ENCODE peak calls at places on chromosome 17, in four cellular contexts. V is K562, Y is HepG2, D is HCT116. P is an unnamed sample.

GRCh38 chr17:48871551-48872351 is 20.8 kb upstream of the ATP5MC1 start:
- DNase-seq in V (peak), Y (peak), D (no peak), P (no peak)

GRCh38 chr17:47941246-47941997 is at the start of gene PNPO:
- DNase-seq in V (peak), Y (peak), D (peak), P (peak)

GRCh38 chr17:64006361-64007088 is 8.4 kb downstream of the PRR29 start:
- DNase-seq in V (peak), Y (peak), D (no peak), P (no peak)

GRCh38 chr17:78875738-78876597 is 27.0 kb downstream of the CEP295NL start:
- DNase-seq in V (no peak), Y (no peak), D (no peak), P (no peak)

GRCh38 chr17:42565523-42566214 is 1.2 kb upstream of the MLX start:
- DNase-seq in V (no peak), Y (no peak), D (no peak), P (no peak)

GRCh38 chr17:74523308-74523707 is 8.0 kb downstream of the CD300LB start:
- DNase-seq in V (no peak), Y (no peak), D (no peak), P (no peak)

GRCh38 chr17:58527306-58527705 is 12.9 kb upstream of the MTMR4 start:
- DNase-seq in V (no peak), Y (no peak), D (no peak), P (no peak)

GRCh38 chr17:15185625-15185991 is 79.5 kb downstream of the PMP22 start:
- DNase-seq in V (no peak), Y (no peak), D (no peak), P (no peak)

GRCh38 chr17:75315541-75316243 is 26.5 kb upstream of the SLC25A19 start:
- DNase-seq in V (no peak), Y (no peak), D (no peak), P (no peak)

GRCh38 chr17:45265823-45266222 is 3.9 kb upstream of the SPATA32 start:
- DNase-seq in V (no peak), Y (no peak), D (no peak), P (no peak)

GRCh38 chr17:10292057-10292931 is 80.5 kb downstream of the MYH13 start:
- DNase-seq in V (no peak), Y (no peak), D (peak), P (no peak)

GRCh38 chr17:51135956-51136355 is 15.3 kb upstream of the SPAG9 start:
- DNase-seq in V (no peak), Y (no peak), D (no peak), P (no peak)

GRCh38 chr17:48997103-48997826 is at the start of gene IGF2BP1:
- DNase-seq in V (peak), Y (peak), D (no peak), P (no peak)

GRCh38 chr17:8072339-8072726 is 15.2 kb downstream of the ALOX12B start:
- DNase-seq in V (no peak), Y (no peak), D (no peak), P (no peak)

GRCh38 chr17:68580236-68580903 is 20.8 kb downstream of the FAM20A start:
- DNase-seq in V (no peak), Y (peak), D (no peak), P (no peak)

GRCh38 chr17:59669411-59669810 is 37.8 kb downstream of the PTRH2 start:
- DNase-seq in V (no peak), Y (no peak), D (no peak), P (no peak)

GRCh38 chr17:59783221-59784016 is 76.0 kb downstream of the VMP1 start:
- DNase-seq in V (peak), Y (no peak), D (peak), P (no peak)

GRCh38 chr17:8185580-8186445 is 4.2 kb downstream of the BORCS6 start:
- DNase-seq in V (peak), Y (peak), D (no peak), P (no peak)

GRCh38 chr17:17204041-17204591 is 2.0 kb downstream of the PLD6 start:
- DNase-seq in V (no peak), Y (no peak), D (no peak), P (no peak)

GRCh38 chr17:13222931-13223330 is 205.1 kb upstream of the ELAC2 start:
- DNase-seq in V (no peak), Y (no peak), D (no peak), P (no peak)

GRCh38 chr17:44628234-44629188 is 27.8 kb upstream of the MEIOC start:
- DNase-seq in V (no peak), Y (peak), D (no peak), P (no peak)

GRCh38 chr17:12987120-12987519 is 30.7 kb downstream of the ELAC2 start:
- DNase-seq in V (no peak), Y (no peak), D (no peak), P (no peak)

GRCh38 chr17:34251186-34251585 is 3.9 kb upstream of the CCL2 start:
- DNase-seq in V (no peak), Y (no peak), D (no peak), P (no peak)

GRCh38 chr17:41535764-41536481 is 7.8 kb upstream of the KRT19 start:
- DNase-seq in V (no peak), Y (no peak), D (no peak), P (no peak)

GRCh38 chr17:78241277-78242023 is 10.0 kb downstream of the TMEM235 start:
- DNase-seq in V (peak), Y (peak), D (peak), P (no peak)

GRCh38 chr17:63550816-63551639 is 751 bp downstream of the DCAF7 start:
- DNase-seq in V (peak), Y (peak), D (no peak), P (no peak)

GRCh38 chr17:68961204-68961893 is 6.2 kb upstream of the ABCA8 start:
- DNase-seq in V (no peak), Y (no peak), D (no peak), P (no peak)

GRCh38 chr17:42290577-42290976 is 2.3 kb downstream of the STAT5A start:
- DNase-seq in V (no peak), Y (no peak), D (no peak), P (no peak)

GRCh38 chr17:9239821-9240658 is 218.7 kb downstream of the NTN1 start:
- DNase-seq in V (peak), Y (no peak), D (peak), P (no peak)

GRCh38 chr17:16005641-16006040 is 6.0 kb downstream of the TTC19 start:
- DNase-seq in V (no peak), Y (no peak), D (no peak), P (no peak)

GRCh38 chr17:58165981-58166380 is 801 bp upstream of the OR4D2 start:
- DNase-seq in V (no peak), Y (no peak), D (no peak), P (no peak)

GRCh38 chr17:64036198-64036922 is 15.9 kb upstream of the ICAM2 start:
- DNase-seq in V (no peak), Y (peak), D (peak), P (no peak)

GRCh38 chr17:77602062-77602746 is 356.3 kb upstream of the TNRC6C start:
- DNase-seq in V (no peak), Y (no peak), D (no peak), P (no peak)

GRCh38 chr17:74809031-74809430 is 32.9 kb upstream of the NAT9 start:
- DNase-seq in V (no peak), Y (no peak), D (no peak), P (no peak)

GRCh38 chr17:21066394-21066793 is 23.6 kb upstream of the USP22 start:
- DNase-seq in V (no peak), Y (no peak), D (no peak), P (no peak)
- TF ChIP-seq TCF7L2 in V (no peak), Y (no peak), D (no peak), P (no peak)

GRCh38 chr17:35350493-35350892 is 22.9 kb downstream of the SLFN11 start:
- DNase-seq in V (no peak), Y (no peak), D (no peak), P (no peak)

GRCh38 chr17:35352284-35352683 is 21.1 kb downstream of the SLFN11 start:
- DNase-seq in V (no peak), Y (no peak), D (no peak), P (no peak)
- TF ChIP-seq TCF7L2 in V (no peak), Y (no peak), D (no peak), P (no peak)

DNA sequence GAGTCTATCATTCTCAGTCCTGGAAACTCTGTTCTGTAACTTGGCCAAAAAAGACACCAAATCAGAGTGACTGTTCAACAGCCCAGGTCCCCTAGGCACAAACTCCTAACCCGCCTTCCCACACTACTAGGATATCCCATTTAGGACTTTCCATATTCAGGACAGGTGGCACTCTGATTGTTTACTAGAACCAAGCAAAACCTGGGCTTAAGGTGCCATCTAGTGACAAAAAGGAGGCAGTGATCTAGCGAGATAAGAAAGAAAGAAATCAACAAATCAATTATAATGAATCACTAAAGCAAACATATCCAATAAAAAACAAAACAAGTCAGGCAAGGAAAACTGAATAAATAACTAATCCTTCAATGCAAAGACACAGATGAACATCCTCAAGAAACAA is 203.9 kb downstream of the CEP112 start:
- DNase-seq in V (no peak), Y (peak), D (peak), P (peak)
- TF ChIP-seq TCF7L2 in V (no peak), Y (no peak), D (no peak), P (no peak)

DNA sequence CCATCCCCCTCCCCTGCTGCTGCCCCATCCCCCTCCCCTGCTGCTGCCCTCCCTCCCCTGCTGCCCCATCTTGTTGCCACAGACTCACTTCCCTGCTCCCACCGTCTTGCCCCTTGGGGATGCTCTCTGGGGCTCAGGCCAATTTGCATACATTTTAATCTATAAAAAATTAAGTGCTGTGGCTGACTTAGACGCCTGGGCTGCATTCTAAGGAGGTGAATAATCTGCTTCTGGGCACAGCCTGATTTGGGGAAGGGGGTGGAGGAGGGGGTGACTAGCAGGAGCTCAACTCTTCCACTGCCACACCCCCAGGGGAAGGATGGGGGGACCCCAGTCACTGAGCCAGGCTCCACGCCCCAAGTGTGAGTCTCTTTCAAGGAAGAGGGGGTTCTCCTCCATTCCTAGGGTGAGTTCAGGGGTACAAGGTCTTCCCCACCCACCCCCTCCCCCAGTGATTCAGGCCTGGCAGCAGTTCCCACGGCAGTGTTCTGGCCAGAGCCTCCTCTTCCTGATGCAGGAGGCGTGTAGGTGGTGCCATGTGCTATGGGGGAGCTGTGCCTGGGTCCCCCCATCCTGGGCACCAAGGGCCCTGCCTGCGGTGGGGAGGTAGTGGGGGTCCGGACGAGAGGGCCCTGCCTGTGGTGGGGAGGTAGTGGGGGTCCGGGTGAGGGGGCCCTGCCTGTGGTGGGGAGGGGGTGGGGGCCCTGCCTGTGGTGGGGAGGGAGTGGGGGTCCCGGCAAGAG is 5.0 kb downstream of the DPH1 start:
- DNase-seq in V (no peak), Y (no peak), D (no peak), P (no peak)
- TF ChIP-seq TCF7L2 in V (no peak), Y (no peak), D (no peak), P (no peak)

DNA sequence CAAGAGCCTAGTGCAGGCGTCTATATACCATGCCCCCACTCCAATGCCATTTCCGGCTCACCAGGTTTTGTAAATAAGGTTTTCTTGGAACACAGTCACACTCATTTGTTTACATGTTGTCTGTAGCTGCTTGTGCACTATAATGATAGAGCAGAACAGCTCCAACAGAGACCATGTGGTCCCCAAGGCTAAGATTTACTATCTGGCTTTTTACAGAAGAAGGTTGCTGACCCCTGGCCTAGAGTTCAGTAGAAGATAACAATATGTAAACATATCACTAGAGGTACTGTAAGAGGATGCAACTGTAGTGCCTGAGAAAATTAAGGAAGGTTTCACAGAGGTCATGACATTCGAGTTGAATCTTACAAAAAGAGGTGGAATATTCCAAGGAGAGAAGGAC is 66.3 kb downstream of the CACNG1 start:
- DNase-seq in V (peak), Y (no peak), D (no peak), P (no peak)
- TF ChIP-seq TCF7L2 in V (no peak), Y (no peak), D (no peak), P (no peak)

DNA sequence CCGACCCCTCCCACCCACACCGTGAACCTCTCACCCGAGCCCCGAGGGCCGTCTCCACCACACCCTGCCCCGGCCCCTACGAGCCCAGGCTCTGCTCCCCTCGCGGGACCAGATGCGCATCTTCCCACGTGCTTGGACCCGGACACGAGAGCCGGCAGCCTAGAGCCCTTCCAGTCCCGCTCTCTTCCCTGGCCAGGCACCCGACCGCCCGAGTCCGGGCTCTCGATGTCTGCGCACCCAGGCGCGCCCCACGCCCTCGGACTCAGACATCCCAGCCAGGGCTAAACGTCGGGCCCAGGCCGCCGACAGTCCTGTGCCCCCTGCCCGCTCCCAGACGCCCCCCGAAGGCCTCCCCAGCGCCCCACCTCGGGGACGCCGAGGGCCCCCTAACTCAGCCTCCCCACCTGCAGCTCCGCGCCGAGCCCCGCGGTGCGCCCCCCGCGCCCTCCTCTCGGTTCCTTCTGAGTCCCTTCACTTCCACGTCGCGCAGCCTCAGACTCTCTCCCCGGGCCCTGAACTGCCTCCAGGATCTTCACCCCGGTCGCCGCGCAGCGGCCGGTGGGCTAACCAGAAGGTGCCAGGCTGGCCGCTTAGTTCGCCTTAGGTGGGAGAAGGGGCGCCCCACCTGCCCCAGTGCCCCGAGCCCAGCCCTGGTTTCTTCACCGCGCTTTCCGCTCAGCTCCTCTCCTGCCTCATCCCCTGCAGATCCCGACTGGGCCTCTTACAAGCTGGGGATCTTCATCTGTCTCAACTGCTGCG is 669 bp downstream of the ADAP2 start:
- DNase-seq in V (no peak), Y (no peak), D (no peak), P (no peak)
- TF ChIP-seq TCF7L2 in V (no peak), Y (no peak), D (no peak), P (no peak)

GRCh38 chr17:54172654-54173316 is 350.1 kb downstream of the KIF2B start:
- DNase-seq in V (no peak), Y (peak), D (no peak), P (no peak)
- TF ChIP-seq TCF7L2 in V (no peak), Y (no peak), D (no peak), P (no peak)

GRCh38 chr17:40377832-40378231 is 13.3 kb upstream of the GJD3 start:
- DNase-seq in V (no peak), Y (no peak), D (no peak), P (no peak)
- TF ChIP-seq TCF7L2 in V (no peak), Y (no peak), D (no peak), P (no peak)